ENCODE peak calls at places on chromosomes 5 and 9, in five cellular contexts. G is ELF-1, E is RCC 7860, K is Calu3, R is amniotic stem cell. C is an unnamed sample.

GRCh38 chr9:37266630-37267029 is 146.3 kb downstream of the ZCCHC7 start:
- DNase-seq in G (no peak), E (no peak), K (no peak), R (no peak), C (no peak)

GRCh38 chr9:130327781-130328348 is 62.3 kb downstream of the HMCN2 start:
- DNase-seq in G (peak), E (no peak), K (no peak), R (no peak), C (no peak)

GRCh38 chr5:95892784-95893354 is 68.8 kb downstream of the ELL2 start:
- DNase-seq in G (peak), E (peak), K (peak), R (no peak), C (peak)

GRCh38 chr9:137056739-137057407 is 3.0 kb upstream of the ENTPD2 start:
- DNase-seq in G (no peak), E (no peak), K (no peak), R (no peak), C (no peak)

GRCh38 chr5:34660444-34660843 is 4.3 kb downstream of the RAI14 start:
- DNase-seq in G (no peak), E (peak), K (peak), R (peak), C (no peak)

GRCh38 chr5:103270581-103270980 is 12.0 kb downstream of the MACIR start:
- DNase-seq in G (no peak), E (no peak), K (no peak), R (no peak), C (no peak)

GRCh38 chr5:152178350-152178699 is 226.8 kb downstream of the NMUR2 start:
- DNase-seq in G (no peak), E (no peak), K (no peak), R (no peak), C (no peak)

GRCh38 chr5:15959560-15960164 is 219.9 kb downstream of the MARCHF11 start:
- DNase-seq in G (no peak), E (no peak), K (no peak), R (no peak), C (no peak)

GRCh38 chr5:5487961-5488360 is 65.5 kb downstream of the ICE1 start:
- DNase-seq in G (no peak), E (no peak), K (no peak), R (no peak), C (no peak)

GRCh38 chr5:95773325-95774059 is 42.4 kb downstream of the RHOBTB3 start:
- DNase-seq in G (no peak), E (peak), K (no peak), R (no peak), C (no peak)

GRCh38 chr9:70438341-70438924 is 24.0 kb upstream of the KLF9 start:
- DNase-seq in G (no peak), E (peak), K (peak), R (no peak), C (no peak)

GRCh38 chr9:123261006-123261677 is 7.2 kb downstream of the STRBP start:
- DNase-seq in G (no peak), E (no peak), K (no peak), R (no peak), C (no peak)

C was measured in GM23338.